ENCODE peak calls at places on chromosomes 4 and X, in six cellular contexts. One of them, this sample, is unnamed.

GRCh38 chr4:139454111-139454600 is at the start of gene RAB33B:
- ATAC-seq in A549: peak; percentile 7
- ATAC-seq in HepG2: peak; percentile 9
- ATAC-seq in upper lobe of left lung: peak; percentile 9
- ATAC-seq in GM12878: peak; percentile 5
- ATAC-seq in K562: peak; percentile 0
- ATAC-seq in this sample: no peak

GRCh38 chr4:108940086-108941033 is 177.5 kb upstream of the ETNPPL start:
- ATAC-seq in A549: no peak
- ATAC-seq in HepG2: no peak
- ATAC-seq in upper lobe of left lung: no peak
- ATAC-seq in GM12878: no peak
- ATAC-seq in K562: no peak
- ATAC-seq in this sample: no peak

GRCh38 chrX:112851806-112852205 is 11.2 kb upstream of the AMOT start:
- ATAC-seq in A549: no peak
- ATAC-seq in HepG2: no peak
- ATAC-seq in upper lobe of left lung: peak; percentile 75
- ATAC-seq in GM12878: peak; percentile 79
- ATAC-seq in K562: no peak
- ATAC-seq in this sample: no peak

GRCh38 chrX:44972132-44972531 is 99.1 kb downstream of the KDM6A start:
- ATAC-seq in A549: no peak
- ATAC-seq in HepG2: no peak
- ATAC-seq in upper lobe of left lung: no peak
- ATAC-seq in GM12878: no peak
- ATAC-seq in K562: peak; percentile 60
- ATAC-seq in this sample: no peak

GRCh38 chrX:124098089-124098488 is 136.6 kb downstream of the STAG2 start:
- ATAC-seq in A549: peak; percentile 57
- ATAC-seq in HepG2: no peak
- ATAC-seq in upper lobe of left lung: no peak
- ATAC-seq in GM12878: peak; percentile 65
- ATAC-seq in K562: peak; percentile 77
- ATAC-seq in this sample: no peak

GRCh38 chr4:145635630-145636029 is 16.4 kb downstream of the MMAA start:
- ATAC-seq in A549: no peak
- ATAC-seq in HepG2: no peak
- ATAC-seq in upper lobe of left lung: no peak
- ATAC-seq in GM12878: peak; percentile 50
- ATAC-seq in K562: no peak
- ATAC-seq in this sample: no peak

GRCh38 chr4:119559044-119559647 is 69.5 kb downstream of the PDE5A start:
- ATAC-seq in A549: peak; percentile 35
- ATAC-seq in HepG2: no peak
- ATAC-seq in upper lobe of left lung: no peak
- ATAC-seq in GM12878: peak; percentile 34
- ATAC-seq in K562: peak; percentile 75
- ATAC-seq in this sample: no peak

GRCh38 chr4:152807294-152807829 is 27.6 kb downstream of the ARFIP1 start:
- ATAC-seq in A549: no peak
- ATAC-seq in HepG2: no peak
- ATAC-seq in upper lobe of left lung: no peak
- ATAC-seq in GM12878: peak; percentile 86
- ATAC-seq in K562: no peak
- ATAC-seq in this sample: no peak

GRCh38 chr4:41204400-41204978 is 9.9 kb downstream of the APBB2 start:
- ATAC-seq in A549: peak; percentile 72
- ATAC-seq in HepG2: peak; percentile 49
- ATAC-seq in upper lobe of left lung: peak; percentile 71
- ATAC-seq in GM12878: no peak
- ATAC-seq in K562: no peak
- ATAC-seq in this sample: no peak

GRCh38 chrX:103120748-103121147 is 27.8 kb upstream of the NXF3 start:
- ATAC-seq in A549: no peak
- ATAC-seq in HepG2: no peak
- ATAC-seq in upper lobe of left lung: no peak
- ATAC-seq in GM12878: no peak
- ATAC-seq in K562: no peak
- ATAC-seq in this sample: no peak

GRCh38 chr4:12041828-12042227 is 613.1 kb upstream of the HS3ST1 start:
- ATAC-seq in A549: no peak
- ATAC-seq in HepG2: no peak
- ATAC-seq in upper lobe of left lung: no peak
- ATAC-seq in GM12878: no peak
- ATAC-seq in K562: no peak
- ATAC-seq in this sample: no peak

GRCh38 chr4:89300490-89300889 is 7.1 kb downstream of the GPRIN3 start:
- ATAC-seq in A549: no peak
- ATAC-seq in HepG2: no peak
- ATAC-seq in upper lobe of left lung: no peak
- ATAC-seq in GM12878: no peak
- ATAC-seq in K562: no peak
- ATAC-seq in this sample: no peak
- TF ChIP-seq EP300 in A549: no peak
- TF ChIP-seq EP300 in HepG2: no peak
- TF ChIP-seq EP300 in upper lobe of left lung: no peak
- TF ChIP-seq EP300 in GM12878: no peak
- TF ChIP-seq EP300 in K562: no peak
- TF ChIP-seq EP300 in this sample: no peak

GRCh38 chr4:123399638-123400358 is 3.2 kb downstream of the SPRY1 start:
- ATAC-seq in A549: no peak
- ATAC-seq in HepG2: no peak
- ATAC-seq in upper lobe of left lung: no peak
- ATAC-seq in GM12878: no peak
- ATAC-seq in K562: no peak
- ATAC-seq in this sample: no peak

GRCh38 chr4:123398151-123398802 is 1.7 kb downstream of the SPRY1 start:
- ATAC-seq in A549: peak; percentile 86
- ATAC-seq in HepG2: peak; percentile 70
- ATAC-seq in upper lobe of left lung: peak; percentile 74
- ATAC-seq in GM12878: peak; percentile 79
- ATAC-seq in K562: peak; percentile 87
- ATAC-seq in this sample: peak; percentile 82

GRCh38 chr4:123398803-123399637 is 2.4 kb downstream of the SPRY1 start:
- ATAC-seq in A549: peak; percentile 61
- ATAC-seq in HepG2: peak; percentile 39
- ATAC-seq in upper lobe of left lung: peak; percentile 69
- ATAC-seq in GM12878: peak; percentile 65
- ATAC-seq in K562: peak; percentile 20
- ATAC-seq in this sample: peak; percentile 38

GRCh38 chr4:123403205-123403604 is 6.6 kb downstream of the SPRY1 start:
- ATAC-seq in A549: no peak
- ATAC-seq in HepG2: no peak
- ATAC-seq in upper lobe of left lung: no peak
- ATAC-seq in GM12878: no peak
- ATAC-seq in K562: no peak
- ATAC-seq in this sample: no peak

DNA sequence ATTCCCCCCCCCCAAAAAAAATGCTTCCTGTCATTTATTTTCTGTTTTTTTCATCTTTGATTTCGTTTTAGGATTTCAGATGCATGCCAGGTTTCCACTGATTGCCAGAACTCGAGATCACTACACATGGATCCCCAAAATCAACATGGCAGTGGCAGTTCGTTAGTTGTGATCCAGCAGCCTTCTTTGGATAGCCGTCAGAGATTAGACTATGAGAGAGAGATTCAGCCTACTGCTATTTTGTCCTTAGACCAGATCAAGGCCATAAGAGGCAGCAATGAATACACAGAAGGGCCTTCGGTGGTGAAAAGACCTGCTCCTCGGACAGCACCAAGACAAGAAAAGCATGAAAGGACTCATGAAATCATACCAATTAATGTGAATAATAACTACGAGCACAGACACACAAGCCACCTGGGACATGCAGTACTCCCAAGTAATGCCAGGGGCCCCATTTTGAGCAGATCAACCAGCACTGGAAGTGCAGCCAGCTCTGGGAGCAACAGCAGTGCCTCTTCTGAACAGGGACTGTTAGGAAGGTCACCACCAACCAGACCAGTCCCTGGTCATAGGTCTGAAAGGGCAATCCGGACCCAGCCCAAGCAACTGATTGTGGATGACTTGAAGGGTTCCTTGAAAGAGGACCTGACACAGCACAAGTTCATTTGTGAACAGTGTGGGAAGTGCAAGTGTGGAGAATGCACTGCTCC is 5.0 kb downstream of the SPRY1 start:
- ATAC-seq in A549: no peak
- ATAC-seq in HepG2: peak; percentile 18
- ATAC-seq in upper lobe of left lung: no peak
- ATAC-seq in GM12878: no peak
- ATAC-seq in K562: no peak
- ATAC-seq in this sample: no peak
- TF ChIP-seq CTCF in A549: no peak
- TF ChIP-seq CTCF in HepG2: no peak
- TF ChIP-seq CTCF in upper lobe of left lung: no peak
- TF ChIP-seq CTCF in GM12878: no peak
- TF ChIP-seq CTCF in K562: no peak
- TF ChIP-seq CTCF in this sample: no peak

GRCh38 chr4:52979821-52980590 is 117.9 kb downstream of the RASL11B start:
- ATAC-seq in A549: no peak
- ATAC-seq in HepG2: no peak
- ATAC-seq in upper lobe of left lung: no peak
- ATAC-seq in GM12878: no peak
- ATAC-seq in K562: no peak
- ATAC-seq in this sample: no peak

GRCh38 chr4:52979020-52979419 is 116.9 kb downstream of the RASL11B start:
- ATAC-seq in A549: no peak
- ATAC-seq in HepG2: no peak
- ATAC-seq in upper lobe of left lung: no peak
- ATAC-seq in GM12878: no peak
- ATAC-seq in K562: no peak
- ATAC-seq in this sample: no peak

GRCh38 chr4:52977252-52977651 is 115.1 kb downstream of the RASL11B start:
- ATAC-seq in A549: no peak
- ATAC-seq in HepG2: no peak
- ATAC-seq in upper lobe of left lung: no peak
- ATAC-seq in GM12878: no peak
- ATAC-seq in K562: no peak
- ATAC-seq in this sample: no peak

GRCh38 chr4:52982246-52982950 is 120.3 kb downstream of the RASL11B start:
- ATAC-seq in A549: peak; percentile 60
- ATAC-seq in HepG2: peak; percentile 73
- ATAC-seq in upper lobe of left lung: peak; percentile 65
- ATAC-seq in GM12878: peak; percentile 71
- ATAC-seq in K562: peak; percentile 86
- ATAC-seq in this sample: no peak

GRCh38 chr4:52976523-52977230 is 114.6 kb downstream of the RASL11B start:
- ATAC-seq in A549: no peak
- ATAC-seq in HepG2: no peak
- ATAC-seq in upper lobe of left lung: no peak
- ATAC-seq in GM12878: no peak
- ATAC-seq in K562: no peak
- ATAC-seq in this sample: no peak
- TF ChIP-seq EP300 in A549: no peak
- TF ChIP-seq EP300 in HepG2: no peak
- TF ChIP-seq EP300 in upper lobe of left lung: no peak
- TF ChIP-seq EP300 in GM12878: no peak
- TF ChIP-seq EP300 in K562: no peak
- TF ChIP-seq EP300 in this sample: no peak

GRCh38 chr4:86522349-86522748 is 71.8 kb upstream of the PTPN13 start:
- ATAC-seq in A549: no peak
- ATAC-seq in HepG2: no peak
- ATAC-seq in upper lobe of left lung: no peak
- ATAC-seq in GM12878: peak; percentile 37
- ATAC-seq in K562: no peak
- ATAC-seq in this sample: no peak
- TF ChIP-seq CTCF in A549: no peak
- TF ChIP-seq CTCF in HepG2: no peak
- TF ChIP-seq CTCF in upper lobe of left lung: no peak
- TF ChIP-seq CTCF in GM12878: peak; percentile 1
- TF ChIP-seq CTCF in K562: peak; percentile 16
- TF ChIP-seq CTCF in this sample: no peak

GRCh38 chr4:87053064-87053693 is 118.4 kb downstream of the AFF1 start:
- ATAC-seq in A549: no peak
- ATAC-seq in HepG2: no peak
- ATAC-seq in upper lobe of left lung: no peak
- ATAC-seq in GM12878: peak; percentile 6
- ATAC-seq in K562: peak; percentile 2
- ATAC-seq in this sample: no peak

GRCh38 chr4:87051121-87051713 is 116.4 kb downstream of the AFF1 start:
- ATAC-seq in A549: no peak
- ATAC-seq in HepG2: no peak
- ATAC-seq in upper lobe of left lung: no peak
- ATAC-seq in GM12878: no peak
- ATAC-seq in K562: no peak
- ATAC-seq in this sample: no peak

GRCh38 chr4:87052615-87053014 is 117.8 kb downstream of the AFF1 start:
- ATAC-seq in A549: no peak
- ATAC-seq in HepG2: no peak
- ATAC-seq in upper lobe of left lung: no peak
- ATAC-seq in GM12878: no peak
- ATAC-seq in K562: peak; percentile 60
- ATAC-seq in this sample: no peak

GRCh38 chr4:87049508-87049907 is 114.7 kb downstream of the AFF1 start:
- ATAC-seq in A549: no peak
- ATAC-seq in HepG2: no peak
- ATAC-seq in upper lobe of left lung: no peak
- ATAC-seq in GM12878: no peak
- ATAC-seq in K562: no peak
- ATAC-seq in this sample: no peak

DNA sequence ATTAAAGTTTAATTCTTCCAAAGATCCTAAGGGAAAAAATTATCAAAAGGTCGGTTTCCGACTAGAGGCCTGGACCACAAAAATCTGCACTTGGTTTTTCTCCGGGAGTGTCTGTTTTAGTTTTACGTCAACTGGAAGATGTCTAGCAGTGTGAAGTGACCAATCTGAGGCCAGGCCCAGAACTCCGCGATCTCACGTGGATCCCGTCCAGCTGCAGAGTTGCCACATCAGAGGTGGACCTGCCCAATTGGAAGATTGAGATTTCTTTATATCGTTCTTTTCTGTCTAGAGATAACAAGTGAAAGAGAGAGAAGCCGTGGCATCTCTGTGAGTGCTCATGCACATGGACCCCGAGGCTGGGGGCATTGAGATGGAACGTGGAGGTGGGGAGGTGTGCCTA is 115.8 kb downstream of the AFF1 start:
- ATAC-seq in A549: no peak
- ATAC-seq in HepG2: no peak
- ATAC-seq in upper lobe of left lung: no peak
- ATAC-seq in GM12878: no peak
- ATAC-seq in K562: no peak
- ATAC-seq in this sample: no peak
- TF ChIP-seq EP300 in A549: no peak
- TF ChIP-seq EP300 in HepG2: no peak
- TF ChIP-seq EP300 in upper lobe of left lung: no peak
- TF ChIP-seq EP300 in GM12878: no peak
- TF ChIP-seq EP300 in K562: no peak
- TF ChIP-seq EP300 in this sample: no peak

GRCh38 chr4:138063581-138063980 is 178.6 kb downstream of the SLC7A11 start:
- ATAC-seq in A549: peak; percentile 59
- ATAC-seq in HepG2: peak; percentile 91
- ATAC-seq in upper lobe of left lung: peak; percentile 34
- ATAC-seq in GM12878: peak; percentile 60
- ATAC-seq in K562: peak; percentile 46
- ATAC-seq in this sample: no peak

GRCh38 chr4:138062929-138063328 is 179.2 kb downstream of the SLC7A11 start:
- ATAC-seq in A549: peak; percentile 69
- ATAC-seq in HepG2: peak; percentile 82
- ATAC-seq in upper lobe of left lung: no peak
- ATAC-seq in GM12878: no peak
- ATAC-seq in K562: no peak
- ATAC-seq in this sample: no peak
- TF ChIP-seq CTCF in A549: no peak
- TF ChIP-seq CTCF in HepG2: no peak
- TF ChIP-seq CTCF in upper lobe of left lung: no peak
- TF ChIP-seq CTCF in GM12878: no peak
- TF ChIP-seq CTCF in K562: no peak
- TF ChIP-seq CTCF in this sample: no peak